ENCODE peak calls at places on chromosome 9, in six cellular contexts. C, E, W, P, L and B are unnamed samples.
A peak's percentile ranks its signal among the peaks of the same experiment; 100 is the strongest.

GRCh38 chr9:80157561-80157983 is 585.8 kb downstream of the TLE4 start:
- DNase-seq in C (no peak), E (no peak), W (no peak), P (no peak), L (no peak), B (no peak)

GRCh38 chr9:72315510-72316287 is 49.3 kb downstream of the ZFAND5 start:
- DNase-seq in C (peak; percentile 24), E (peak; percentile 34), W (peak; percentile 70), P (no peak), L (peak; percentile 55), B (peak; percentile 45)

GRCh38 chr9:31119882-31120481 is 1264.5 kb upstream of the ACO1 start:
- DNase-seq in C (no peak), E (no peak), W (peak; percentile 19), P (peak; percentile 39), L (no peak), B (peak; percentile 44)

GRCh38 chr9:84604223-84604622 is 65.3 kb upstream of the NTRK2 start:
- DNase-seq in C (no peak), E (no peak), W (no peak), P (no peak), L (no peak), B (no peak)

GRCh38 chr9:130200038-130200979 is 28.1 kb downstream of the NCS1 start:
- DNase-seq in C (no peak), E (no peak), W (no peak), P (peak; percentile 53), L (no peak), B (no peak)

GRCh38 chr9:2872307-2872940 is 28.5 kb upstream of the PUM3 start:
- DNase-seq in C (no peak), E (no peak), W (peak; percentile 8), P (peak; percentile 16), L (no peak), B (peak; percentile 50)

GRCh38 chr9:90326219-90326618 is 316.4 kb downstream of the DIRAS2 start:
- DNase-seq in C (no peak), E (no peak), W (no peak), P (no peak), L (no peak), B (no peak)

GRCh38 chr9:21317956-21318923 is 13.1 kb upstream of the IFNA5 start:
- DNase-seq in C (peak; percentile 13), E (no peak), W (peak; percentile 24), P (peak; percentile 56), L (no peak), B (peak; percentile 69)

GRCh38 chr9:95107976-95108375 is 209.5 kb downstream of the FANCC start:
- DNase-seq in C (no peak), E (no peak), W (no peak), P (no peak), L (no peak), B (no peak)

GRCh38 chr9:95381243-95381642 is 63.7 kb upstream of the FANCC start:
- DNase-seq in C (no peak), E (no peak), W (no peak), P (no peak), L (no peak), B (no peak)

GRCh38 chr9:5582835-5583195 is 46.1 kb upstream of the RIC1 start:
- DNase-seq in C (peak; percentile 15), E (no peak), W (no peak), P (no peak), L (peak; percentile 65), B (no peak)

GRCh38 chr9:133763272-133764183 is 25.4 kb upstream of the SARDH start:
- DNase-seq in C (peak; percentile 6), E (peak; percentile 4), W (no peak), P (no peak), L (no peak), B (no peak)

GRCh38 chr9:41229408-41230401 is 40.6 kb upstream of the ZNG1F start:
- DNase-seq in C (no peak), E (no peak), W (no peak), P (no peak), L (no peak), B (peak; percentile 28)

GRCh38 chr9:89608646-89609335 is 4.0 kb downstream of the GADD45G start:
- DNase-seq in C (no peak), E (no peak), W (no peak), P (no peak), L (no peak), B (no peak)

DNA sequence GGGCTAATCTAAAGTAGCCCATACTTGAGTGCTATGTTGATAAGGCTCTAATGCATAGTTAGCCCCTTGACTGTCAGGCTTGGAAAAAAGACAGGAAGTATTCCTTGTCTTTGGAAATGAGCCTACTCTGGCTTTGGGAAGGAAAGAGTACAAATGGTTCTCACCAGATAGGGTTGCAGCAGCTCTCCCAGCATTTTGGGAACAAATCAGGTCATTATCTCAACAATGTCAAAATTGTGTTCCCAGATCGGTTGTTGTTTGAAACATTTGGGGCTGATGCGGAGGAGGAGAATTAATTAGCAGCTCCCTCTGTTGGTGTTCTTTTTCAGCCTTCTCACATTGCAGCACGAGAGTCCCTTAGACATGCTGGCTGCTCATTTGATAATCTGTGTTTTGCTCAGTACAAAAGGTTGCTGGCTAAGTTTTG is 294.7 kb upstream of the DMRT1 start:
- DNase-seq in C (peak; percentile 33), E (no peak), W (no peak), P (peak; percentile 27), L (peak; percentile 31), B (peak; percentile 39)
- TF ChIP-seq CTCF in C (no peak), E (peak; percentile 44), W (peak; percentile 46), P (peak; percentile 15), L (peak; percentile 31), B (peak; percentile 46)

DNA sequence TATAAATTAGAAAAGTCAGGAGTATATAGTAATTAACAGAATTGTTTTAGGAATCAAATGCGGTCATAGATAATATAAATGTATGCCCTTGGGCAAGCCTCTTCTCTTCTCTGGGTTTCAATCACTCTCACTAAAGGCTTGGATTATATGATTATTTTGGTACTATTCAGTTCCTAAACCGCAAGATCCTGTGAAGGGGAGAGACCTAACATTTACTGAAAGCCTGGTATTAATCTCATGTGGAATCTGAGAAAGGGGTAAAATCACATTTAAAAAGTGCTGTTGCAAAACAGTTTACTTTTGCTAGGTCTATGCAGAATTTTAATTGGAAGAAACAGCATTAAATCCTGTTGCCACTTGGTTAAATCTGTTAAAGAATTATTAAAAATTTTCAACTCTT is 50.7 kb downstream of the SLC44A1 start:
- DNase-seq in C (no peak), E (no peak), W (no peak), P (no peak), L (no peak), B (no peak)
- H3K27ac ChIP-seq in C (no peak overlapping the region), E (no peak overlapping the region), W (peak overlapping the region; percentile 81), P (no peak overlapping the region), L (no peak overlapping the region), B (no peak overlapping the region)

GRCh38 chr9:102714184-102714583 is 280.9 kb upstream of the CYLC2 start:
- DNase-seq in C (no peak), E (no peak), W (no peak), P (no peak), L (no peak), B (no peak)
- H3K9me3 ChIP-seq in C (no peaks in the 10 kb centered on the region), E (peaks cover 12% of the 10 kb centered on the region), W (peaks cover 5% of the 10 kb centered on the region), P (no peaks in the 10 kb centered on the region), L (peaks cover 6% of the 10 kb centered on the region), B (no peaks in the 10 kb centered on the region)

GRCh38 chr9:14722391-14723035 is at the start of gene CER1:
- DNase-seq in C (no peak), E (no peak), W (no peak), P (no peak), L (no peak), B (no peak)
- TF ChIP-seq CTCF in C (no peak), E (no peak), W (no peak), P (no peak), L (no peak), B (no peak)

DNA sequence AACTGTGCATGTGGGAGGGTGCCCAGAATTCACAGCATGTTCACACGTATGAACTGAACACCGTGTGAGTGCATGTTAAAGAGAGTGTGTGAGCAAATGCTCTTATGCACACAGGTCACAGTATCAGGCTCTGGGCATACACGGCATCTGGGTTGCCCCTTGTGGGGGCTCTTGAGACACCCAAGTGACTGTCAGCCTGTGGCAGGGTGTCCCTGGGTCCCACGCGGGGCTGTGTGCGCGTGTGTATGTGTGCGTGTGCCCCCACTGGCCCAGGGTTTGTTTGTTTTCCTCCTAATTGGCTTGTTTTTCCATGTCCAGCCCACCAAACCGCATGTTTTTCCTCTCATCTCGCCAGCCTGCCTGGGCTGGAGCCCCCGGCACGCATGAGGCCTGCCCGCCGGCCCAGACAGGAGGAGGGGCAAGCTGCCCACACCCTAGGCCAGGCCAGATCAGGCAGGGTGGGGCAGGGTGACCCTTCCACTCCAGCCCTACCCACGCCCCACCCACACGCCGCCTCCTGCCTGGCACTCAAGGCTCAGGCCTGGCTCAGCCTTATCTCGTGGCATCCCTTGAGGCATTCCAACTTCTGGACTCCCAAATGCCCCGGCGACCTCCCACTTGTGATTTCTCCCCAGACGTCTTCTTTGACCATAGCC is 28.8 kb downstream of the CNTFR start:
- DNase-seq in C (no peak), E (no peak), W (no peak), P (no peak), L (no peak), B (no peak)
- H3K27ac ChIP-seq in C (no peak overlapping the region), E (peak overlapping the region; percentile 96), W (peak overlapping the region; percentile 86), P (no peak overlapping the region), L (no peak overlapping the region), B (peak overlapping the region; percentile 73)

DNA sequence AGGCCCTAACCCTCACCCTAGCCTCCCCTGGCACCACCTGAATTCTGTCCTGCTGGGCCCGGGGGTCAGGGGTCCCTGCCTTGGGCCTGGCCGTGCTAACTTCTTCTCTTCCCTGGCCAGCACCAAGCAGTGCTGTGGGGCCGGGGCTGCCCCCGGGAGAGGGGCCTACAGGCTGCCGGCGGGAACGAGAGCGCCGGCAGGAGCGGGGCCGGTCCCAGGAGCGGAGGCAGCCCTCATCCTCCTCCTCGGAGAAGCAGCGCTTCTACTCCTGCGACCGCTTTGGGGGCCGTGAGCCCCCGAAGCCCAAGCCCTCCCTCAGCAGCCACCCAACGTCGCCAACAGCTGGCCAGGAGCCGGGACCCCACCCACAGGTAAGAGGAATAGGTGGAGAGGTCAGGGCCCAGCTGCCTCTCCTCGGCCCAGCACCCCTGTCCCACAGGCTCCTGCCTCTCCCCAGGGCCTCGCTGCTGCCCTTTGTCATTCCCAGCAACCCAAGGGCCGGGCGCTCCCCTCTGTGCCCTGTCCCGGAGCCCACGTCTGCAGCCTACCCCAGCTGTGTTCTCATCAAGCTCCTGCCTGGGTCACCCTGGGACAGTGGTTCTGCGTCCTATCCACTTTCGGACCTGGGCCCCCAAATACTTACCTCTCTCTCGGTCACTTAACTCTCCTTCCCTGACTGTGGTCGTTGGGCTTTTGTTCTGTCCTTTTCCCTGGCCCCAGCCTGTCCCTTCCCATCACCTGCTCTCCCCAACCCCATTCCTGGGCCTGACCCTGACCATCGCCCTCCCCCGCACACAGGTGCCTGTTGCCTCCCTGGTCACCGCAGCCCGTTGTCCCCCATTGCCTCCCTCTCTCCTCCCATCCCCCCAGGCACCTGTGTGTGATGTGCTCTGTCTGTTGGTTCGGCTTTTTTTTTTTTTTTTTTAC is 243.2 kb downstream of the CACNA1B start:
- DNase-seq in C (no peak), E (no peak), W (no peak), P (no peak), L (no peak), B (no peak)
- H3K9me3 ChIP-seq in C (no peaks in the 10 kb centered on the region), E (no peaks in the 10 kb centered on the region), W (no peaks in the 10 kb centered on the region), P (no peaks in the 10 kb centered on the region), L (no peaks in the 10 kb centered on the region), B (no peaks in the 10 kb centered on the region)